ENCODE peak calls at places on chromosomes 16 and 17, in nine cellular contexts. H is MM.1S, Z is aorta, F is SJSA1, E is osteoblast, T is fibroblast of lung, V is colonic mucosa, B is tibial nerve, P is stomach. U is an unnamed sample.
A peak's percentile ranks its signal among the peaks of the same experiment; 100 is the strongest.

GRCh38 chr16:56300901-56301351 is 109.6 kb downstream of the GNAO1 start:
- DNase-seq in V (no peak), Z (no peak), H (no peak), T (peak; percentile 6), P (no peak), E (no peak), B (no peak), F (peak; percentile 92), U (no peak)

GRCh38 chr17:79026345-79027273 is 2.6 kb downstream of the C1QTNF1 start:
- DNase-seq in V (peak; percentile 65), B (peak; percentile 21), F (peak; percentile 93), E (peak; percentile 95), P (peak; percentile 24), T (peak; percentile 74), H (no peak), Z (peak; percentile 50), U (no peak)

GRCh38 chr17:45940293-45940692 is 45.9 kb downstream of the MAPT start:
- DNase-seq in F (no peak), V (no peak), P (no peak), T (no peak), H (no peak), E (no peak), B (no peak), Z (no peak), U (no peak)

GRCh38 chr17:37493249-37494027 is 3.7 kb downstream of the DUSP14 start:
- DNase-seq in H (no peak), Z (no peak), B (no peak), P (no peak), F (peak; percentile 81), V (no peak), E (peak; percentile 92), T (peak; percentile 77), U (no peak)

GRCh38 chr17:30093463-30094147 is 23.0 kb upstream of the NSRP1 start:
- DNase-seq in E (peak; percentile 71), F (peak; percentile 71), V (peak; percentile 40), H (peak; percentile 56), T (peak; percentile 61), B (no peak), P (peak; percentile 38), Z (no peak), U (no peak)

GRCh38 chr16:74767749-74768148 is 6.9 kb downstream of the FA2H start:
- DNase-seq in V (no peak), H (no peak), T (no peak), E (no peak), F (no peak), P (no peak), Z (no peak), B (no peak), U (no peak)

GRCh38 chr17:61168506-61168905 is 231.1 kb upstream of the TBX2 start:
- DNase-seq in E (no peak), Z (no peak), B (no peak), H (no peak), F (no peak), V (no peak), P (no peak), T (peak; percentile 42), U (no peak)

GRCh38 chr17:11852911-11853310 is 144.4 kb downstream of the ZNF18 start:
- DNase-seq in B (no peak), F (no peak), Z (no peak), V (no peak), E (no peak), P (no peak), T (no peak), H (no peak), U (no peak)

GRCh38 chr16:54290203-54291106 is 3.9 kb upstream of the IRX3 start:
- DNase-seq in E (no peak), P (no peak), H (no peak), Z (no peak), F (no peak), T (no peak), B (no peak), V (no peak), U (no peak)

GRCh38 chr17:54111576-54111975 is 288.8 kb downstream of the KIF2B start:
- DNase-seq in P (no peak), H (no peak), E (no peak), F (no peak), Z (no peak), B (no peak), V (no peak), T (no peak), U (no peak)

GRCh38 chr17:65170839-65171238 is 33.7 kb downstream of the RGS9 start:
- DNase-seq in V (no peak), F (peak; percentile 70), H (no peak), P (peak; percentile 55), Z (peak; percentile 63), B (no peak), T (no peak), E (no peak), U (peak; percentile 68)

GRCh38 chr17:76337413-76337777 is 16.3 kb downstream of the PRPSAP1 start:
- DNase-seq in E (peak; percentile 57), F (peak; percentile 48), Z (no peak), B (no peak), H (no peak), T (peak; percentile 18), P (no peak), V (no peak), U (no peak)

DNA sequence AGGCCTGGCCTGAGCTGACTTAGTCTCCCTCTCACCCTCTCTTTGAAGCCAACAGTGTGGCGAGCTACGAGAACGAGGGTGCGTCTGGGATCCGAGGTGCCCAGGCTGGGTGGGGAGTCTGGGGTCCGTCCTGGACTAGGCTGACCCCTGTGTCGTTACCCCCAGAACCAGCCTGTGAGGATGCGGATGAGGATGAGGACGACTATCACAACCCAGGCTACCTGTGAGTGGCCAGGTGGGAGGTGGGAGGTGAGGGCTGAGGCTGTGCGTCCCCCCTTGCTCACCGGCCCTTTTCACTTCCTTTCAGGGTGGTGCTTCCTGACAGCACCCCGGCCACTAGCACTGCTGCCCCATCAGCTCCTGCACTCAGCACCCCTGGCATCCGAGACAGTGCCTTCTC is 1.6 kb downstream of the LAT start:
- DNase-seq in P (no peak), T (no peak), B (no peak), H (no peak), F (no peak), Z (no peak), V (no peak), E (peak; percentile 38), U (no peak)
- H3K36me3 ChIP-seq in P (peaks cover 93% of the 10 kb centered on the region), T (peaks cover 18% of the 10 kb centered on the region), B (peaks cover 2% of the 10 kb centered on the region), H (no peaks in the 10 kb centered on the region), F (peaks cover 39% of the 10 kb centered on the region), Z (no peaks in the 10 kb centered on the region), V (no peaks in the 10 kb centered on the region), E (peaks cover 28% of the 10 kb centered on the region), U (peaks cover 74% of the 10 kb centered on the region)

DNA sequence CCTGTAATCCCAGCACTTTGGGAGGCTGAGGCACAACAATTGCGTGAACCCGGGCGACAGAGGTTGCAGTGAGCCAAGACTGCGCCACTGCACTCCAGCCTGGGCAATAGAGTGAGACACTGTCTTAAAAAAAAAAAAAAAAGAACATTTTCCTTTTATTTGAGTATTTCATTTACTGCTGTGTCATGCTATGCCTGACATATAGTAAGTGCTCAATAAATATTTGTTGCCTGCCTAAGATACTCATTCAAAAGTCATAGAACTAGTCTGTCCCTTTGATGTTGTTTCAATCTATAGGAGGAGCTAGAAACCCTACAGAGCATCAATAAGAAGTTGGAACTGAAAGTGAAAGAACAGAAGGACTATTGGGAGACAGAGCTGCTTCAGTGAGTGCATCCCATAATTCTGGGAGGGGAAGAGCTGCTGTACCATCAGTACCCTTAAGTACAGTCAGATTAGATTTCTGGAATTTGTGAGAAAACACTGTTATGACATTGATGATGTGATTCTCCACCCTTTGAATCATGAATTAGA is 20.0 kb downstream of the CALCOCO2 start:
- DNase-seq in E (no peak), T (no peak), F (no peak), Z (no peak), B (no peak), H (peak; percentile 32), V (no peak), P (no peak), U (no peak)
- H3K27ac ChIP-seq in E (no peak overlapping the region), T (no peak overlapping the region), F (no peak overlapping the region), Z (no peak overlapping the region), B (no peak overlapping the region), H (no peak overlapping the region), V (no peak overlapping the region), P (no peak overlapping the region), U (no peak overlapping the region)

GRCh38 chr17:15382866-15383265 is 41.5 kb upstream of the TEKT3 start:
- DNase-seq in H (no peak), B (no peak), T (no peak), V (no peak), P (no peak), Z (no peak), F (no peak), E (no peak), U (no peak)

GRCh38 chr17:15379659-15380058 is 38.3 kb upstream of the TEKT3 start:
- DNase-seq in P (no peak), E (no peak), V (no peak), H (no peak), B (no peak), T (no peak), F (no peak), Z (no peak), U (no peak)

GRCh38 chr17:15380447-15380846 is 39.0 kb upstream of the TEKT3 start:
- DNase-seq in Z (no peak), H (no peak), V (no peak), T (no peak), E (no peak), P (no peak), B (no peak), F (no peak), U (no peak)

GRCh38 chr17:15384142-15384803 is 42.9 kb upstream of the TEKT3 start:
- DNase-seq in F (no peak), B (no peak), T (peak; percentile 77), V (peak; percentile 50), P (no peak), H (no peak), Z (peak; percentile 81), E (no peak), U (no peak)

GRCh38 chr17:15381707-15382106 is 40.3 kb upstream of the TEKT3 start:
- DNase-seq in B (no peak), E (no peak), F (no peak), V (no peak), P (no peak), Z (no peak), H (no peak), T (no peak), U (no peak)
- H3K27me3 ChIP-seq in B (no peaks in the 10 kb centered on the region), E (no peaks in the 10 kb centered on the region), F (no peaks in the 10 kb centered on the region), V (no peaks in the 10 kb centered on the region), P (no peaks in the 10 kb centered on the region), Z (no peaks in the 10 kb centered on the region), H (no peaks in the 10 kb centered on the region), T (no peaks in the 10 kb centered on the region), U (no peaks in the 10 kb centered on the region)

GRCh38 chr16:43294-43693 is 10.1 kb downstream of the POLR3K start:
- DNase-seq in T (no peak), Z (no peak), P (no peak), E (no peak), H (no peak), B (no peak), F (no peak), V (no peak), U (no peak)

GRCh38 chr16:44655-45054 is 8.8 kb downstream of the POLR3K start:
- DNase-seq in F (no peak), T (no peak), H (no peak), B (no peak), Z (peak; percentile 21), P (no peak), E (no peak), V (no peak), U (no peak)

GRCh38 chr16:50769-51591 is 2.4 kb downstream of the POLR3K start:
- DNase-seq in P (no peak), T (no peak), E (no peak), V (no peak), H (no peak), B (no peak), F (no peak), Z (no peak), U (no peak)

GRCh38 chr16:45454-45853 is 8.0 kb downstream of the POLR3K start:
- DNase-seq in Z (peak; percentile 5), E (no peak), H (no peak), B (no peak), P (no peak), V (no peak), T (no peak), F (no peak), U (no peak)

GRCh38 chr16:47234-47633 is 6.2 kb downstream of the POLR3K start:
- DNase-seq in B (no peak), V (no peak), H (no peak), F (no peak), Z (no peak), T (no peak), E (no peak), P (no peak), U (no peak)
- H3K36me3 ChIP-seq in B (no peaks in the 10 kb centered on the region), V (no peaks in the 10 kb centered on the region), H (peaks cover 5% of the 10 kb centered on the region), F (peaks cover 44% of the 10 kb centered on the region), Z (no peaks in the 10 kb centered on the region), T (peaks cover 4% of the 10 kb centered on the region), E (peaks cover 26% of the 10 kb centered on the region), P (peaks cover 77% of the 10 kb centered on the region), U (peaks cover 38% of the 10 kb centered on the region)